ENCODE peak calls at places on chromosomes 12 and 14, in five cellular contexts. One of them, this sample, is unnamed.

GRCh38 chr12:47818701-47819543 is 781 bp downstream of the HDAC7 start:
- DNase-seq in fibroblast of mammary gland: no peak
- DNase-seq in left ventricle myocardium inferior: peak; percentile 81
- DNase-seq in Panc1: no peak
- DNase-seq in endothelial cell of umbilical vein: peak; percentile 23
- DNase-seq in this sample: peak; percentile 79

GRCh38 chr12:6061661-6062060 is 62.8 kb downstream of the VWF start:
- DNase-seq in fibroblast of mammary gland: peak; percentile 60
- DNase-seq in left ventricle myocardium inferior: no peak
- DNase-seq in Panc1: no peak
- DNase-seq in endothelial cell of umbilical vein: no peak
- DNase-seq in this sample: no peak

GRCh38 chr14:34111933-34112332 is 161.1 kb upstream of the EGLN3 start:
- DNase-seq in fibroblast of mammary gland: no peak
- DNase-seq in left ventricle myocardium inferior: no peak
- DNase-seq in Panc1: no peak
- DNase-seq in endothelial cell of umbilical vein: no peak
- DNase-seq in this sample: no peak

GRCh38 chr12:57605308-57606015 is 838 bp downstream of the DTX3 start:
- DNase-seq in fibroblast of mammary gland: peak; percentile 11
- DNase-seq in left ventricle myocardium inferior: no peak
- DNase-seq in Panc1: no peak
- DNase-seq in endothelial cell of umbilical vein: no peak
- DNase-seq in this sample: no peak

GRCh38 chr14:57319636-57320035 is 50.9 kb downstream of the AP5M1 start:
- DNase-seq in fibroblast of mammary gland: no peak
- DNase-seq in left ventricle myocardium inferior: no peak
- DNase-seq in Panc1: no peak
- DNase-seq in endothelial cell of umbilical vein: no peak
- DNase-seq in this sample: no peak

GRCh38 chr14:52922656-52923055 is 28.2 kb downstream of the FERMT2 start:
- DNase-seq in fibroblast of mammary gland: peak; percentile 59
- DNase-seq in left ventricle myocardium inferior: no peak
- DNase-seq in Panc1: no peak
- DNase-seq in endothelial cell of umbilical vein: peak; percentile 37
- DNase-seq in this sample: no peak

GRCh38 chr14:50055461-50056228 is 60.7 kb downstream of the VCPKMT start:
- DNase-seq in fibroblast of mammary gland: no peak
- DNase-seq in left ventricle myocardium inferior: no peak
- DNase-seq in Panc1: no peak
- DNase-seq in endothelial cell of umbilical vein: peak; percentile 46
- DNase-seq in this sample: peak; percentile 63

GRCh38 chr14:31894351-31894750 is 182.8 kb upstream of the ARHGAP5 start:
- DNase-seq in fibroblast of mammary gland: no peak
- DNase-seq in left ventricle myocardium inferior: no peak
- DNase-seq in Panc1: no peak
- DNase-seq in endothelial cell of umbilical vein: no peak
- DNase-seq in this sample: no peak

GRCh38 chr12:91778938-91779400 is 366.7 kb downstream of the BTG1 start:
- DNase-seq in fibroblast of mammary gland: peak; percentile 96
- DNase-seq in left ventricle myocardium inferior: no peak
- DNase-seq in Panc1: peak; percentile 78
- DNase-seq in endothelial cell of umbilical vein: peak; percentile 55
- DNase-seq in this sample: peak; percentile 7

GRCh38 chr12:70876952-70877351 is 43.6 kb downstream of the PTPRR start:
- DNase-seq in fibroblast of mammary gland: peak; percentile 87
- DNase-seq in left ventricle myocardium inferior: no peak
- DNase-seq in Panc1: no peak
- DNase-seq in endothelial cell of umbilical vein: no peak
- DNase-seq in this sample: no peak

GRCh38 chr12:39807043-39807442 is 187.4 kb upstream of the ABCD2 start:
- DNase-seq in fibroblast of mammary gland: peak; percentile 30
- DNase-seq in left ventricle myocardium inferior: no peak
- DNase-seq in Panc1: no peak
- DNase-seq in endothelial cell of umbilical vein: peak; percentile 39
- DNase-seq in this sample: no peak

GRCh38 chr12:79555006-79555925 is 135.5 kb downstream of the PAWR start:
- DNase-seq in fibroblast of mammary gland: peak; percentile 71
- DNase-seq in left ventricle myocardium inferior: no peak
- DNase-seq in Panc1: no peak
- DNase-seq in endothelial cell of umbilical vein: peak; percentile 79
- DNase-seq in this sample: no peak

GRCh38 chr12:51295651-51296050 is 25.4 kb upstream of the SMAGP start:
- DNase-seq in fibroblast of mammary gland: no peak
- DNase-seq in left ventricle myocardium inferior: no peak
- DNase-seq in Panc1: no peak
- DNase-seq in endothelial cell of umbilical vein: no peak
- DNase-seq in this sample: no peak

GRCh38 chr12:59500915-59501314 is 94.9 kb upstream of the SLC16A7 start:
- DNase-seq in fibroblast of mammary gland: no peak
- DNase-seq in left ventricle myocardium inferior: no peak
- DNase-seq in Panc1: no peak
- DNase-seq in endothelial cell of umbilical vein: no peak
- DNase-seq in this sample: no peak

GRCh38 chr12:93229494-93230310 is 148.0 kb upstream of the NUDT4 start:
- DNase-seq in fibroblast of mammary gland: peak; percentile 88
- DNase-seq in left ventricle myocardium inferior: no peak
- DNase-seq in Panc1: peak; percentile 25
- DNase-seq in endothelial cell of umbilical vein: peak; percentile 72
- DNase-seq in this sample: no peak

GRCh38 chr14:88541324-88541723 is 13.5 kb downstream of the PTPN21 start:
- DNase-seq in fibroblast of mammary gland: no peak
- DNase-seq in left ventricle myocardium inferior: no peak
- DNase-seq in Panc1: no peak
- DNase-seq in endothelial cell of umbilical vein: no peak
- DNase-seq in this sample: no peak

GRCh38 chr14:56002316-56002715 is 115.9 kb upstream of the PELI2 start:
- DNase-seq in fibroblast of mammary gland: peak; percentile 5
- DNase-seq in left ventricle myocardium inferior: no peak
- DNase-seq in Panc1: no peak
- DNase-seq in endothelial cell of umbilical vein: no peak
- DNase-seq in this sample: no peak

GRCh38 chr12:116164976-116165425 is 112.5 kb downstream of the MED13L start:
- DNase-seq in fibroblast of mammary gland: peak; percentile 67
- DNase-seq in left ventricle myocardium inferior: no peak
- DNase-seq in Panc1: no peak
- DNase-seq in endothelial cell of umbilical vein: peak; percentile 56
- DNase-seq in this sample: no peak

GRCh38 chr12:20601668-20602280 is 93.4 kb upstream of the SLCO1C1 start:
- DNase-seq in fibroblast of mammary gland: peak; percentile 76
- DNase-seq in left ventricle myocardium inferior: no peak
- DNase-seq in Panc1: no peak
- DNase-seq in endothelial cell of umbilical vein: peak; percentile 75
- DNase-seq in this sample: no peak

GRCh38 chr12:33476058-33476457 is 36.4 kb upstream of the SYT10 start:
- DNase-seq in fibroblast of mammary gland: peak; percentile 2
- DNase-seq in left ventricle myocardium inferior: no peak
- DNase-seq in Panc1: no peak
- DNase-seq in endothelial cell of umbilical vein: no peak
- DNase-seq in this sample: no peak

GRCh38 chr12:104958946-104959841 is 1.1 kb upstream of the SLC41A2 start:
- DNase-seq in fibroblast of mammary gland: peak; percentile 70
- DNase-seq in left ventricle myocardium inferior: no peak
- DNase-seq in Panc1: no peak
- DNase-seq in endothelial cell of umbilical vein: peak; percentile 50
- DNase-seq in this sample: no peak

GRCh38 chr12:122687091-122687490 is 16.1 kb downstream of the HCAR2 start:
- DNase-seq in fibroblast of mammary gland: no peak
- DNase-seq in left ventricle myocardium inferior: no peak
- DNase-seq in Panc1: no peak
- DNase-seq in endothelial cell of umbilical vein: no peak
- DNase-seq in this sample: no peak